ENCODE peak calls at places on chromosomes 3 and 15, in six cellular contexts. One of them, this sample, is unnamed.

GRCh38 chr3:24101676-24102168 is 156.6 kb downstream of the NR1D2 start:
- DNase-seq in fibroblast of mammary gland: peak; percentile 36
- DNase-seq in mucosa of descending colon: no peak
- DNase-seq in psoas muscle: no peak
- DNase-seq in stomach: no peak
- DNase-seq in pancreas: no peak
- DNase-seq in this sample: no peak

GRCh38 chr3:48399387-48400172 is 27.6 kb downstream of the FBXW12 start:
- DNase-seq in stomach: no peak
- DNase-seq in psoas muscle: peak; percentile 14
- DNase-seq in fibroblast of mammary gland: no peak
- DNase-seq in mucosa of descending colon: peak; percentile 25
- DNase-seq in pancreas: peak; percentile 83
- DNase-seq in this sample: no peak

GRCh38 chr3:171176244-171176925 is 149.9 kb upstream of the SLC2A2 start:
- DNase-seq in fibroblast of mammary gland: no peak
- DNase-seq in stomach: no peak
- DNase-seq in pancreas: no peak
- DNase-seq in mucosa of descending colon: no peak
- DNase-seq in psoas muscle: no peak
- DNase-seq in this sample: no peak

GRCh38 chr3:117537949-117538348 is 828.4 kb downstream of the TUSC7 start:
- DNase-seq in fibroblast of mammary gland: no peak
- DNase-seq in mucosa of descending colon: no peak
- DNase-seq in pancreas: no peak
- DNase-seq in psoas muscle: no peak
- DNase-seq in stomach: no peak
- DNase-seq in this sample: no peak

GRCh38 chr15:96273317-96274086 is 57.0 kb upstream of the NR2F2 start:
- DNase-seq in fibroblast of mammary gland: peak; percentile 100
- DNase-seq in mucosa of descending colon: no peak
- DNase-seq in stomach: no peak
- DNase-seq in psoas muscle: no peak
- DNase-seq in pancreas: no peak
- DNase-seq in this sample: no peak

GRCh38 chr3:155323063-155323666 is 29.7 kb upstream of the STRIT1 start:
- DNase-seq in psoas muscle: no peak
- DNase-seq in fibroblast of mammary gland: peak; percentile 93
- DNase-seq in stomach: no peak
- DNase-seq in mucosa of descending colon: no peak
- DNase-seq in pancreas: peak; percentile 49
- DNase-seq in this sample: no peak

GRCh38 chr15:88727439-88727838 is 75.8 kb upstream of the ACAN start:
- DNase-seq in mucosa of descending colon: no peak
- DNase-seq in pancreas: peak; percentile 58
- DNase-seq in psoas muscle: no peak
- DNase-seq in stomach: peak; percentile 76
- DNase-seq in fibroblast of mammary gland: no peak
- DNase-seq in this sample: no peak

GRCh38 chr3:82685761-82686160 is 924.3 kb upstream of the GBE1 start:
- DNase-seq in pancreas: no peak
- DNase-seq in mucosa of descending colon: no peak
- DNase-seq in psoas muscle: no peak
- DNase-seq in fibroblast of mammary gland: no peak
- DNase-seq in stomach: no peak
- DNase-seq in this sample: no peak

GRCh38 chr15:99104788-99105515 is at the start of gene SYNM:
- DNase-seq in mucosa of descending colon: peak; percentile 84
- DNase-seq in stomach: peak; percentile 67
- DNase-seq in fibroblast of mammary gland: peak; percentile 68
- DNase-seq in pancreas: peak; percentile 75
- DNase-seq in psoas muscle: peak; percentile 86
- DNase-seq in this sample: peak; percentile 92

DNA sequence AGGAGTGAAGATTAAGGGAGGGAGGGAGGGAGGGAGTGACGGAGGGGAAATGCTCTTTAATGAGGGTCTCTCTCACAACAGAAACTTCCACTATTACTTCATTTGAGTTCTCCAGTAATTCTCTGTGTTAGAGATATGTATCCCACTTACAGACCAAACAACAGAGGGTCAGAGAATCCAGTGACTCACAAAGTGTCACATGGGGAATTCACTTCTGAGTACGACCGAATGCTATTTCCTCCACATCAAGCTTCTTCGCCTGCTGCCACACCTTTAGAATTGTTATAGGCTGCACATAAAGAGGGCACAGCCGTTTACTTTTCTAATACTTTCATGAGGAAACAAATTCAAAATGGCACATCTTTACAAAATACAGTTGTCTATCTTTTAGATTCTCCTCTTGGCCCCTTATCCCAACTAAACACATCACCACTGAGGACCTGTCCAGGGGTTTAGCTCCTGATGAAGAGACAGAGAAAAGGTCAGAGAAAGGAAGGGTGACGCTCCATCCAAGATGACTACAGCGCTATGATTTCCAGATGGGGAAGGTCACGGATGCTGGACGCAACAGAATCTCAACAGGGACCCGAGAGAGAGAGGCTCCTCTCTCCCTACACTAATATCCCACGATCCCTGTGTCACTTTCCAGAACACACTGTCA is 119.0 kb downstream of the XXYLT1 start:
- DNase-seq in stomach: no peak
- DNase-seq in fibroblast of mammary gland: peak; percentile 78
- DNase-seq in mucosa of descending colon: no peak
- DNase-seq in psoas muscle: no peak
- DNase-seq in pancreas: no peak
- DNase-seq in this sample: no peak
- H3K4me3 ChIP-seq in stomach: no peak overlapping the region
- H3K4me3 ChIP-seq in fibroblast of mammary gland: no peak overlapping the region
- H3K4me3 ChIP-seq in mucosa of descending colon: no peak overlapping the region
- H3K4me3 ChIP-seq in psoas muscle: no peak overlapping the region
- H3K4me3 ChIP-seq in pancreas: no peak overlapping the region
- H3K4me3 ChIP-seq in this sample: no peak overlapping the region

DNA sequence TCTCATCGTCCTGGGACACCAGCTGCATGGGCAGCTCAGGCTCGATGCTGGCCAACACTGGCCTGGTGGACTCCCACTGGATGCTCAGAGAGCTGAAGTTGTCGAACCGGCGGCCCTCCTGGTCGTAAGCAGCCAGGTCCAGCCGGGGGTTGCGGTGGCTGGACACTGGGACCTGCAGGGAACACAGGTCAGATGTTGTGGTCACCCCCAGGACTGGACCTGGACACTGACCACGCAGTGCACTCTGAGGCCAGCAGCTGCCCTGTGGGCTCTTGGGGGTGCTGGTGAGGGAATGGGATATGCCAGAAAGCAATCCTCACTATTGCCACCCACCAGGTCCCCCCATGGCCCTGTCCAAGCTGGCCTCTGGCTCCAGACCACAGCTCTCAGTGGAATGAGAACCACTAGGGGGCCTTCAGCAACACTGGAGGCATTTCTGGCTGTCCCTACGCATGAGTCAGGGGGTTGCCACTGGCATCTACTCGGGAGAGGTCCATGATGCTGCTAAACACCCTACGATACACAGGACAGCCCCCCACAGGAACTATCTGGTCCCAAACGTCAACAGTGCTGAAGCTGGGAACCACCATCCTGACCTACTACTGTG is 66.1 kb downstream of the NUP210 start:
- DNase-seq in stomach: no peak
- DNase-seq in pancreas: no peak
- DNase-seq in mucosa of descending colon: no peak
- DNase-seq in psoas muscle: no peak
- DNase-seq in fibroblast of mammary gland: peak; percentile 8
- DNase-seq in this sample: no peak
- TF ChIP-seq CTCF in stomach: no peak
- TF ChIP-seq CTCF in pancreas: no peak
- TF ChIP-seq CTCF in mucosa of descending colon: no peak
- TF ChIP-seq CTCF in psoas muscle: no peak
- TF ChIP-seq CTCF in fibroblast of mammary gland: peak; percentile 20
- TF ChIP-seq CTCF in this sample: no peak

GRCh38 chr15:73482184-73482583 is 39.2 kb downstream of the REC114 start:
- DNase-seq in pancreas: no peak
- DNase-seq in fibroblast of mammary gland: no peak
- DNase-seq in psoas muscle: no peak
- DNase-seq in stomach: no peak
- DNase-seq in mucosa of descending colon: no peak
- DNase-seq in this sample: no peak
- H3K4me3 ChIP-seq in pancreas: no peak overlapping the region
- H3K4me3 ChIP-seq in fibroblast of mammary gland: no peak overlapping the region
- H3K4me3 ChIP-seq in psoas muscle: no peak overlapping the region
- H3K4me3 ChIP-seq in stomach: no peak overlapping the region
- H3K4me3 ChIP-seq in mucosa of descending colon: no peak overlapping the region
- H3K4me3 ChIP-seq in this sample: no peak overlapping the region

DNA sequence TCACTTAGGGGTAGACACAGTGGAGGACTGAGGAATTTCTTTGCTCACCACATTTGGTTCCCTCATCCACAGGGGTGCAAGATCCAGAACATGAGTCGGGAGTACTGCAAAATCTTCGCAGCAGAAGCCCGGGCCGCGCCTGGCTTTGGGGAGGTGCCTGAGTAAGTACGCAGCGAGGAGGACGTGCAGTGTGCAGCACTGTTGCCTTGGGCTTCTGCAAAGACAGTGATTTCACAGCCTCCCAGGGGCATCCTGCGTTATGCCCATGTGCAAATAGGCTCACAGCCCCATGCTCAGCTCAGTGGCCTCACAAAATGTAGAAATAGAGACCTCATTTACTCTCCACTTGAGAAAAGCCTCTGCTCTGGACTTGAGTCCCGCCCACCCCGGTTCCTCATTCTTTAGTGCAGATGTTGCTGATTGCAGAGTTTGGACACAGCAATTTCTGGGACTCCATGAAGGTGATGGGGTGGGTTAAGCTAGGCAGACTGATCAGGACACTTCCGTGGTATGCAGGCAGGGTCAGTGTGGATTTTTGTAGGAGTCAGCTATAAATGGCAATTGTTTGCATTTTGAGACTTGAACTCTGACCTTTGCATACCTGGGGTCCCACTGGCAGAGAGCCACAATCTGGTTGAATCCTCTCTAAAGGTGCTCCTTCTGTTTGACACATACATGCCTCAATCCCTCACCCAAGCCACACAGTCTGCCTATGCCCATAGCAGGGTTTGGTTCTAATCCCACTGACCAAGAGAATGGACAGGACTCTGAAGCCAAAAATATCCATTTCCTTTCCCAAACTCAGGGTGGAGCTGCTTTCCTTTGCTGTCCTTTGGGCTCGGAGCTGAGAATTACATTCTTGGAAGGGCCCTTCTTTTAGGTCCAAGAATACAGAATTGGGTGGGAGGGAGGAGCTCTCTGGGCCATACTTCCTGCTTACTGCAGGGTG is 20.7 kb upstream of the SLC28A1 start:
- DNase-seq in mucosa of descending colon: no peak
- DNase-seq in fibroblast of mammary gland: peak; percentile 36
- DNase-seq in pancreas: no peak
- DNase-seq in stomach: no peak
- DNase-seq in psoas muscle: no peak
- DNase-seq in this sample: no peak
- TF ChIP-seq CTCF in mucosa of descending colon: no peak
- TF ChIP-seq CTCF in fibroblast of mammary gland: peak; percentile 26
- TF ChIP-seq CTCF in pancreas: no peak
- TF ChIP-seq CTCF in stomach: no peak
- TF ChIP-seq CTCF in psoas muscle: peak; percentile 13
- TF ChIP-seq CTCF in this sample: peak; percentile 29

DNA sequence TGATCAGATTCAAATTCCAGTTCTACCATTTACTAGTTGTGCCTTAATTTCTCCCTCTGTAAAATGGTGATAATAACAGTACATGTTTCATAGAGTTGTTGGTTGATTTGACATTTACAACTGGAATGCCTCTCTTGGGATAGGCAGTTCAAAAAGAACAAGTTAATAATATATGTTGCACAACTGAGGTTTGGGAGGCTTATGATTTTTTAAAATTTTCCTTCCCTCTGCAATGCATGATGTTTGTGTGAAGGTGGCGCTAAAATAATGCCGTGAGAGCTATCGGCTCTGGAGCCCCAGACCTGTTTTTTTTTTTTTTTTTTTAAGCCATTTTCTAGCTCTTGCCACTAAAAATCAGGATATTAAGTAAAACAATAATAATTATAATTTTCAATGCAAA is 18.6 kb downstream of the DNAJB11 start:
- DNase-seq in fibroblast of mammary gland: peak; percentile 52
- DNase-seq in psoas muscle: no peak
- DNase-seq in stomach: no peak
- DNase-seq in pancreas: no peak
- DNase-seq in mucosa of descending colon: no peak
- DNase-seq in this sample: no peak
- H3K4me3 ChIP-seq in fibroblast of mammary gland: no peak overlapping the region
- H3K4me3 ChIP-seq in psoas muscle: no peak overlapping the region
- H3K4me3 ChIP-seq in stomach: no peak overlapping the region
- H3K4me3 ChIP-seq in pancreas: no peak overlapping the region
- H3K4me3 ChIP-seq in mucosa of descending colon: no peak overlapping the region
- H3K4me3 ChIP-seq in this sample: no peak overlapping the region

DNA sequence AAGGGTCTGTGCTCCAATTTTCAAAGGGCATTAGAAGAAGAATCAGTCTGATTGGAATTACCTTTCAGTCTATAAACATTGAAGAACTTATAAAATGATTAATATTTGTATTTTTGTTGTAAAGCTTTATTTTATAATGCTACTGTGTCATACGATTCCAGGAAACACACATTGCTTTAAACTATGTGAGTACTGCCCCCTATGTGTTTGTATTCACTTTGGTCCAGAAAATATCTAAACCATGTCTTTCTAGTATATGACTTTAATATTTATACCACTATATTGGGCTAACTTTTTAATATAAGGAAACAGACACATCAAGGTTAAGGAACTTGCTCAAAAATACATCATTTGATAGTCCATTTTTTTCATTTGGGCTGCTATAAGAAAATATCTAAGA is 3.2 kb upstream of the RIOX2 start:
- DNase-seq in mucosa of descending colon: no peak
- DNase-seq in fibroblast of mammary gland: no peak
- DNase-seq in stomach: no peak
- DNase-seq in psoas muscle: no peak
- DNase-seq in pancreas: no peak
- DNase-seq in this sample: no peak
- TF ChIP-seq CTCF in mucosa of descending colon: no peak
- TF ChIP-seq CTCF in fibroblast of mammary gland: peak; percentile 28
- TF ChIP-seq CTCF in stomach: no peak
- TF ChIP-seq CTCF in psoas muscle: no peak
- TF ChIP-seq CTCF in pancreas: no peak
- TF ChIP-seq CTCF in this sample: no peak